ENCODE peak calls at places on chromosomes 12 and 14, in ten cellular contexts. C, O, Q, F, M, X, V, G, H and S are unnamed samples.

GRCh38 chr12:82047480-82047879 is 288.3 kb upstream of the PPFIA2 start:
- DNase-seq in O (peak; percentile 9), X (no peak), V (no peak), M (no peak), H (no peak), Q (no peak), G (peak; percentile 0), F (no peak), C (no peak), S (no peak)

GRCh38 chr14:58848365-58848764 is 210.6 kb downstream of the DACT1 start:
- DNase-seq in V (no peak), Q (no peak), X (no peak), O (no peak), F (no peak), H (no peak), M (no peak), G (no peak), C (no peak), S (no peak)

GRCh38 chr14:59511916-59512530 is 27.7 kb downstream of the JKAMP start:
- DNase-seq in X (no peak), M (peak; percentile 16), Q (no peak), C (no peak), O (peak; percentile 42), F (peak; percentile 0), H (no peak), G (peak; percentile 7), V (no peak), S (no peak)

GRCh38 chr12:53093777-53094393 is 3.6 kb upstream of the IGFBP6 start:
- DNase-seq in O (no peak), F (no peak), C (no peak), M (no peak), G (no peak), Q (no peak), H (no peak), X (no peak), V (no peak), S (no peak)

GRCh38 chr14:39682563-39682962 is 250.3 kb upstream of the FBXO33 start:
- DNase-seq in Q (no peak), C (no peak), F (no peak), G (no peak), M (no peak), X (no peak), V (no peak), H (no peak), O (peak; percentile 19), S (no peak)

GRCh38 chr12:31944299-31944698 is 14.9 kb upstream of the RESF1 start:
- DNase-seq in F (no peak), Q (no peak), C (no peak), H (no peak), G (no peak), O (no peak), X (no peak), M (no peak), V (no peak), S (no peak)

GRCh38 chr14:89027097-89027740 is 202.8 kb downstream of the TTC8 start:
- DNase-seq in G (peak; percentile 69), M (peak; percentile 88), F (peak; percentile 60), X (peak; percentile 2), H (peak; percentile 46), V (peak; percentile 39), C (peak; percentile 20), O (peak; percentile 42), Q (peak; percentile 53), S (peak; percentile 31)

GRCh38 chr12:14935031-14935430 is 3.3 kb downstream of the ERP27 start:
- DNase-seq in H (no peak), G (no peak), M (no peak), C (no peak), Q (no peak), O (no peak), V (no peak), F (no peak), X (no peak), S (no peak)

GRCh38 chr12:3177778-3178435 is 100.7 kb downstream of the TSPAN9 start:
- DNase-seq in X (no peak), C (no peak), Q (no peak), O (no peak), M (no peak), F (no peak), V (no peak), G (no peak), H (no peak), S (no peak)

GRCh38 chr12:109760031-109760929 is 46.7 kb downstream of the FAM222A start:
- DNase-seq in X (no peak), F (peak; percentile 44), G (no peak), Q (no peak), M (no peak), O (no peak), H (no peak), V (no peak), C (no peak), S (no peak)

GRCh38 chr12:113093409-113094101 is 37.0 kb downstream of the DTX1 start:
- DNase-seq in M (no peak), Q (no peak), H (no peak), G (no peak), C (no peak), O (no peak), V (no peak), F (no peak), X (no peak), S (no peak)

GRCh38 chr12:3263939-3264699 is 186.9 kb downstream of the TSPAN9 start:
- DNase-seq in C (no peak), Q (no peak), F (no peak), G (no peak), O (no peak), X (no peak), M (no peak), V (no peak), H (peak; percentile 41), S (no peak)

GRCh38 chr14:37232907-37233481 is 35.3 kb downstream of the MIPOL1 start:
- DNase-seq in Q (no peak), G (peak; percentile 83), O (peak; percentile 77), M (peak; percentile 8), C (no peak), V (no peak), F (no peak), X (no peak), H (no peak), S (peak; percentile 24)

GRCh38 chr14:92994131-92994676 is 71.3 kb downstream of the CHGA start:
- DNase-seq in X (no peak), F (no peak), H (no peak), M (no peak), C (no peak), G (no peak), V (no peak), Q (no peak), O (no peak), S (no peak)

GRCh38 chr12:91654087-91654486 is 471.5 kb upstream of the DCN start:
- DNase-seq in X (no peak), G (no peak), Q (no peak), H (no peak), F (no peak), V (no peak), M (no peak), O (no peak), C (no peak), S (no peak)

GRCh38 chr14:99233222-99234035 is 38.6 kb downstream of the BCL11B start:
- DNase-seq in Q (no peak), X (no peak), F (no peak), O (no peak), V (no peak), G (no peak), H (no peak), C (no peak), M (no peak), S (no peak)

GRCh38 chr14:59358774-59359173 is 106.4 kb downstream of the GPR135 start:
- DNase-seq in V (no peak), O (no peak), G (no peak), Q (no peak), X (no peak), M (no peak), F (no peak), C (no peak), H (no peak), S (no peak)

GRCh38 chr12:52055781-52056711 is 4.8 kb downstream of the NR4A1 start:
- DNase-seq in C (peak; percentile 29), H (peak; percentile 27), M (no peak), G (no peak), V (no peak), F (peak; percentile 60), Q (no peak), O (no peak), X (no peak), S (no peak)

GRCh38 chr12:118359541-118359915 is 13.2 kb downstream of the TAOK3 start:
- DNase-seq in M (peak; percentile 36), O (no peak), Q (peak; percentile 20), H (no peak), F (no peak), X (no peak), C (no peak), G (no peak), V (no peak), S (no peak)

GRCh38 chr12:46549527-46550265 is 177.1 kb upstream of the SLC38A2 start:
- DNase-seq in F (no peak), X (no peak), G (peak; percentile 90), V (no peak), O (peak; percentile 94), Q (no peak), C (no peak), M (no peak), H (no peak), S (peak; percentile 82)

GRCh38 chr14:73243341-73243740 is 6.0 kb downstream of the PAPLN start:
- DNase-seq in V (no peak), O (no peak), X (no peak), G (no peak), H (no peak), M (no peak), F (no peak), Q (no peak), C (no peak), S (no peak)

GRCh38 chr14:58315606-58316005 is 17.3 kb downstream of the ARID4A start:
- DNase-seq in V (no peak), O (no peak), Q (no peak), C (no peak), H (no peak), M (no peak), G (peak; percentile 43), X (no peak), F (no peak), S (no peak)

GRCh38 chr14:104512771-104513640 is 66.6 kb upstream of the C14orf180 start:
- DNase-seq in F (no peak), H (no peak), O (no peak), Q (no peak), C (no peak), V (no peak), M (no peak), G (no peak), X (no peak), S (no peak)

GRCh38 chr14:61603736-61604135 is 91.6 kb upstream of the HIF1A start:
- DNase-seq in F (no peak), O (peak; percentile 86), C (no peak), M (no peak), H (no peak), X (no peak), Q (no peak), G (no peak), V (no peak), S (no peak)

GRCh38 chr12:88142610-88142991 is 494 bp downstream of the TMTC3 start:
- DNase-seq in M (no peak), C (peak; percentile 14), G (no peak), V (peak; percentile 3), Q (no peak), X (no peak), F (peak; percentile 31), H (no peak), O (no peak), S (peak; percentile 34)

GRCh38 chr12:75571651-75572050 is 60.2 kb upstream of the KRR1 start:
- DNase-seq in G (no peak), X (no peak), F (no peak), C (no peak), O (no peak), M (no peak), H (no peak), Q (no peak), V (no peak), S (no peak)

GRCh38 chr14:74401504-74402241 is 24.3 kb downstream of the SYNDIG1L start:
- DNase-seq in G (peak; percentile 18), O (no peak), X (peak; percentile 32), Q (peak; percentile 71), M (peak; percentile 87), C (peak; percentile 18), F (no peak), V (peak; percentile 16), H (no peak), S (peak; percentile 76)

GRCh38 chr14:71933026-71933587 is 878 bp downstream of the RGS6 start:
- DNase-seq in F (peak; percentile 2), M (no peak), Q (no peak), G (peak; percentile 7), H (no peak), V (no peak), O (peak; percentile 3), C (no peak), X (no peak), S (no peak)